ENCODE peak calls at places on chromosomes 1 and 21, in eight cellular contexts. One of them, this sample, is unnamed.

GRCh38 chr21:15669247-15669646 is 60.5 kb upstream of the USP25 start:
- DNase-seq in GM18507: no peak
- DNase-seq in GM03348: peak
- DNase-seq in stimulated activated CD4-positive, alpha-beta T cell treated with anti-CD3 and anti-CD28 coated beads, Interleukin-2, amount 100 ng/mL, for 48 hours: no peak
- DNase-seq in lung: no peak
- DNase-seq in AG04450: no peak
- DNase-seq in effector CD4-positive, alpha-beta T cell: no peak
- DNase-seq in activated CD4-positive, alpha-beta T cell treated with anti-CD3 and anti-CD28 coated beads, Interleukin-2, amount 50 U/mL, for 1 hour: no peak
- DNase-seq in this sample: no peak

GRCh38 chr21:32096411-32096810 is 182.4 kb downstream of the MIS18A start:
- DNase-seq in GM18507: no peak
- DNase-seq in GM03348: peak
- DNase-seq in stimulated activated CD4-positive, alpha-beta T cell treated with anti-CD3 and anti-CD28 coated beads, Interleukin-2, amount 100 ng/mL, for 48 hours: no peak
- DNase-seq in lung: no peak
- DNase-seq in AG04450: no peak
- DNase-seq in effector CD4-positive, alpha-beta T cell: no peak
- DNase-seq in activated CD4-positive, alpha-beta T cell treated with anti-CD3 and anti-CD28 coated beads, Interleukin-2, amount 50 U/mL, for 1 hour: no peak
- DNase-seq in this sample: peak

GRCh38 chr21:38489283-38489677 is 9.0 kb downstream of the ERG start:
- DNase-seq in GM18507: no peak
- DNase-seq in GM03348: no peak
- DNase-seq in stimulated activated CD4-positive, alpha-beta T cell treated with anti-CD3 and anti-CD28 coated beads, Interleukin-2, amount 100 ng/mL, for 48 hours: no peak
- DNase-seq in lung: no peak
- DNase-seq in AG04450: no peak
- DNase-seq in effector CD4-positive, alpha-beta T cell: no peak
- DNase-seq in activated CD4-positive, alpha-beta T cell treated with anti-CD3 and anti-CD28 coated beads, Interleukin-2, amount 50 U/mL, for 1 hour: no peak
- DNase-seq in this sample: no peak

GRCh38 chr1:10380594-10381275 is 18.1 kb upstream of the PGD start:
- DNase-seq in GM18507: no peak
- DNase-seq in GM03348: peak
- DNase-seq in stimulated activated CD4-positive, alpha-beta T cell treated with anti-CD3 and anti-CD28 coated beads, Interleukin-2, amount 100 ng/mL, for 48 hours: no peak
- DNase-seq in lung: no peak
- DNase-seq in AG04450: peak
- DNase-seq in effector CD4-positive, alpha-beta T cell: no peak
- DNase-seq in activated CD4-positive, alpha-beta T cell treated with anti-CD3 and anti-CD28 coated beads, Interleukin-2, amount 50 U/mL, for 1 hour: no peak
- DNase-seq in this sample: no peak

GRCh38 chr1:235648954-235649721 is 446 bp downstream of the GNG4 start:
- DNase-seq in GM18507: no peak
- DNase-seq in GM03348: peak
- DNase-seq in stimulated activated CD4-positive, alpha-beta T cell treated with anti-CD3 and anti-CD28 coated beads, Interleukin-2, amount 100 ng/mL, for 48 hours: peak
- DNase-seq in lung: peak
- DNase-seq in AG04450: no peak
- DNase-seq in effector CD4-positive, alpha-beta T cell: peak
- DNase-seq in activated CD4-positive, alpha-beta T cell treated with anti-CD3 and anti-CD28 coated beads, Interleukin-2, amount 50 U/mL, for 1 hour: peak
- DNase-seq in this sample: peak

GRCh38 chr1:203252678-203253077 is 23.2 kb upstream of the CHIT1 start:
- DNase-seq in GM18507: no peak
- DNase-seq in GM03348: no peak
- DNase-seq in stimulated activated CD4-positive, alpha-beta T cell treated with anti-CD3 and anti-CD28 coated beads, Interleukin-2, amount 100 ng/mL, for 48 hours: no peak
- DNase-seq in lung: no peak
- DNase-seq in AG04450: no peak
- DNase-seq in effector CD4-positive, alpha-beta T cell: no peak
- DNase-seq in activated CD4-positive, alpha-beta T cell treated with anti-CD3 and anti-CD28 coated beads, Interleukin-2, amount 50 U/mL, for 1 hour: no peak
- DNase-seq in this sample: peak

GRCh38 chr1:45304311-45305081 is 22.2 kb upstream of the HPDL start:
- DNase-seq in GM18507: no peak
- DNase-seq in GM03348: no peak
- DNase-seq in stimulated activated CD4-positive, alpha-beta T cell treated with anti-CD3 and anti-CD28 coated beads, Interleukin-2, amount 100 ng/mL, for 48 hours: no peak
- DNase-seq in lung: no peak
- DNase-seq in AG04450: no peak
- DNase-seq in effector CD4-positive, alpha-beta T cell: no peak
- DNase-seq in activated CD4-positive, alpha-beta T cell treated with anti-CD3 and anti-CD28 coated beads, Interleukin-2, amount 50 U/mL, for 1 hour: no peak
- DNase-seq in this sample: no peak

GRCh38 chr1:204107892-204108291 is 35.0 kb downstream of the SOX13 start:
- DNase-seq in GM18507: no peak
- DNase-seq in GM03348: no peak
- DNase-seq in stimulated activated CD4-positive, alpha-beta T cell treated with anti-CD3 and anti-CD28 coated beads, Interleukin-2, amount 100 ng/mL, for 48 hours: no peak
- DNase-seq in lung: no peak
- DNase-seq in AG04450: no peak
- DNase-seq in effector CD4-positive, alpha-beta T cell: no peak
- DNase-seq in activated CD4-positive, alpha-beta T cell treated with anti-CD3 and anti-CD28 coated beads, Interleukin-2, amount 50 U/mL, for 1 hour: no peak
- DNase-seq in this sample: no peak

GRCh38 chr1:113912594-113913311 is 7.6 kb downstream of the DCLRE1B start:
- DNase-seq in GM18507: no peak
- DNase-seq in GM03348: peak
- DNase-seq in stimulated activated CD4-positive, alpha-beta T cell treated with anti-CD3 and anti-CD28 coated beads, Interleukin-2, amount 100 ng/mL, for 48 hours: no peak
- DNase-seq in lung: no peak
- DNase-seq in AG04450: peak
- DNase-seq in effector CD4-positive, alpha-beta T cell: no peak
- DNase-seq in activated CD4-positive, alpha-beta T cell treated with anti-CD3 and anti-CD28 coated beads, Interleukin-2, amount 50 U/mL, for 1 hour: no peak
- DNase-seq in this sample: peak

GRCh38 chr21:36663033-36663855 is 35.7 kb upstream of the SIM2 start:
- DNase-seq in GM18507: no peak
- DNase-seq in GM03348: peak
- DNase-seq in stimulated activated CD4-positive, alpha-beta T cell treated with anti-CD3 and anti-CD28 coated beads, Interleukin-2, amount 100 ng/mL, for 48 hours: no peak
- DNase-seq in lung: no peak
- DNase-seq in AG04450: no peak
- DNase-seq in effector CD4-positive, alpha-beta T cell: no peak
- DNase-seq in activated CD4-positive, alpha-beta T cell treated with anti-CD3 and anti-CD28 coated beads, Interleukin-2, amount 50 U/mL, for 1 hour: no peak
- DNase-seq in this sample: no peak

GRCh38 chr1:202505356-202505755 is 156.9 kb downstream of the PPP1R12B start:
- DNase-seq in GM18507: no peak
- DNase-seq in GM03348: peak
- DNase-seq in stimulated activated CD4-positive, alpha-beta T cell treated with anti-CD3 and anti-CD28 coated beads, Interleukin-2, amount 100 ng/mL, for 48 hours: no peak
- DNase-seq in lung: no peak
- DNase-seq in AG04450: peak
- DNase-seq in effector CD4-positive, alpha-beta T cell: no peak
- DNase-seq in activated CD4-positive, alpha-beta T cell treated with anti-CD3 and anti-CD28 coated beads, Interleukin-2, amount 50 U/mL, for 1 hour: no peak
- DNase-seq in this sample: no peak

GRCh38 chr1:117570988-117571409 is 34.8 kb upstream of the TENT5C start:
- DNase-seq in GM18507: no peak
- DNase-seq in GM03348: no peak
- DNase-seq in stimulated activated CD4-positive, alpha-beta T cell treated with anti-CD3 and anti-CD28 coated beads, Interleukin-2, amount 100 ng/mL, for 48 hours: no peak
- DNase-seq in lung: peak
- DNase-seq in AG04450: no peak
- DNase-seq in effector CD4-positive, alpha-beta T cell: no peak
- DNase-seq in activated CD4-positive, alpha-beta T cell treated with anti-CD3 and anti-CD28 coated beads, Interleukin-2, amount 50 U/mL, for 1 hour: no peak
- DNase-seq in this sample: no peak

GRCh38 chr1:116211294-116211693 is 100.1 kb downstream of the MAB21L3 start:
- DNase-seq in GM18507: no peak
- DNase-seq in GM03348: no peak
- DNase-seq in stimulated activated CD4-positive, alpha-beta T cell treated with anti-CD3 and anti-CD28 coated beads, Interleukin-2, amount 100 ng/mL, for 48 hours: no peak
- DNase-seq in lung: no peak
- DNase-seq in AG04450: no peak
- DNase-seq in effector CD4-positive, alpha-beta T cell: no peak
- DNase-seq in activated CD4-positive, alpha-beta T cell treated with anti-CD3 and anti-CD28 coated beads, Interleukin-2, amount 50 U/mL, for 1 hour: no peak
- DNase-seq in this sample: no peak

GRCh38 chr1:41545996-41546938 is 61.8 kb upstream of the EDN2 start:
- DNase-seq in GM18507: no peak
- DNase-seq in GM03348: peak
- DNase-seq in stimulated activated CD4-positive, alpha-beta T cell treated with anti-CD3 and anti-CD28 coated beads, Interleukin-2, amount 100 ng/mL, for 48 hours: no peak
- DNase-seq in lung: no peak
- DNase-seq in AG04450: no peak
- DNase-seq in effector CD4-positive, alpha-beta T cell: no peak
- DNase-seq in activated CD4-positive, alpha-beta T cell treated with anti-CD3 and anti-CD28 coated beads, Interleukin-2, amount 50 U/mL, for 1 hour: no peak
- DNase-seq in this sample: no peak

GRCh38 chr1:243407284-243408018 is 151.6 kb downstream of the SDCCAG8 start:
- DNase-seq in GM18507: no peak
- DNase-seq in GM03348: peak
- DNase-seq in stimulated activated CD4-positive, alpha-beta T cell treated with anti-CD3 and anti-CD28 coated beads, Interleukin-2, amount 100 ng/mL, for 48 hours: no peak
- DNase-seq in lung: no peak
- DNase-seq in AG04450: no peak
- DNase-seq in effector CD4-positive, alpha-beta T cell: no peak
- DNase-seq in activated CD4-positive, alpha-beta T cell treated with anti-CD3 and anti-CD28 coated beads, Interleukin-2, amount 50 U/mL, for 1 hour: no peak
- DNase-seq in this sample: no peak

GRCh38 chr1:11615109-11615508 is 39.1 kb downstream of the FBXO2 start:
- DNase-seq in GM18507: no peak
- DNase-seq in GM03348: no peak
- DNase-seq in stimulated activated CD4-positive, alpha-beta T cell treated with anti-CD3 and anti-CD28 coated beads, Interleukin-2, amount 100 ng/mL, for 48 hours: no peak
- DNase-seq in lung: no peak
- DNase-seq in AG04450: no peak
- DNase-seq in effector CD4-positive, alpha-beta T cell: no peak
- DNase-seq in activated CD4-positive, alpha-beta T cell treated with anti-CD3 and anti-CD28 coated beads, Interleukin-2, amount 50 U/mL, for 1 hour: no peak
- DNase-seq in this sample: no peak

GRCh38 chr1:175132456-175132855 is 60.1 kb downstream of the KIAA0040 start:
- DNase-seq in GM18507: no peak
- DNase-seq in GM03348: peak
- DNase-seq in stimulated activated CD4-positive, alpha-beta T cell treated with anti-CD3 and anti-CD28 coated beads, Interleukin-2, amount 100 ng/mL, for 48 hours: no peak
- DNase-seq in lung: no peak
- DNase-seq in AG04450: no peak
- DNase-seq in effector CD4-positive, alpha-beta T cell: no peak
- DNase-seq in activated CD4-positive, alpha-beta T cell treated with anti-CD3 and anti-CD28 coated beads, Interleukin-2, amount 50 U/mL, for 1 hour: no peak
- DNase-seq in this sample: no peak

GRCh38 chr1:97271906-97272788 is 550.6 kb downstream of the PTBP2 start:
- DNase-seq in GM18507: no peak
- DNase-seq in GM03348: no peak
- DNase-seq in stimulated activated CD4-positive, alpha-beta T cell treated with anti-CD3 and anti-CD28 coated beads, Interleukin-2, amount 100 ng/mL, for 48 hours: no peak
- DNase-seq in lung: no peak
- DNase-seq in AG04450: no peak
- DNase-seq in effector CD4-positive, alpha-beta T cell: no peak
- DNase-seq in activated CD4-positive, alpha-beta T cell treated with anti-CD3 and anti-CD28 coated beads, Interleukin-2, amount 50 U/mL, for 1 hour: no peak
- DNase-seq in this sample: no peak

GRCh38 chr1:227357229-227358078 is 39.2 kb upstream of the CDC42BPA start:
- DNase-seq in GM18507: no peak
- DNase-seq in GM03348: peak
- DNase-seq in stimulated activated CD4-positive, alpha-beta T cell treated with anti-CD3 and anti-CD28 coated beads, Interleukin-2, amount 100 ng/mL, for 48 hours: no peak
- DNase-seq in lung: peak
- DNase-seq in AG04450: peak
- DNase-seq in effector CD4-positive, alpha-beta T cell: no peak
- DNase-seq in activated CD4-positive, alpha-beta T cell treated with anti-CD3 and anti-CD28 coated beads, Interleukin-2, amount 50 U/mL, for 1 hour: no peak
- DNase-seq in this sample: no peak

GRCh38 chr1:11180342-11180744 is 8.8 kb upstream of the ANGPTL7 start:
- DNase-seq in GM18507: no peak
- DNase-seq in GM03348: peak
- DNase-seq in stimulated activated CD4-positive, alpha-beta T cell treated with anti-CD3 and anti-CD28 coated beads, Interleukin-2, amount 100 ng/mL, for 48 hours: no peak
- DNase-seq in lung: no peak
- DNase-seq in AG04450: no peak
- DNase-seq in effector CD4-positive, alpha-beta T cell: no peak
- DNase-seq in activated CD4-positive, alpha-beta T cell treated with anti-CD3 and anti-CD28 coated beads, Interleukin-2, amount 50 U/mL, for 1 hour: no peak
- DNase-seq in this sample: no peak

GRCh38 chr1:190479028-190479427 is 1.4 kb upstream of the BRINP3 start:
- DNase-seq in GM18507: no peak
- DNase-seq in GM03348: no peak
- DNase-seq in stimulated activated CD4-positive, alpha-beta T cell treated with anti-CD3 and anti-CD28 coated beads, Interleukin-2, amount 100 ng/mL, for 48 hours: no peak
- DNase-seq in lung: no peak
- DNase-seq in AG04450: no peak
- DNase-seq in effector CD4-positive, alpha-beta T cell: no peak
- DNase-seq in activated CD4-positive, alpha-beta T cell treated with anti-CD3 and anti-CD28 coated beads, Interleukin-2, amount 50 U/mL, for 1 hour: no peak
- DNase-seq in this sample: no peak

GRCh38 chr1:7678491-7679158 is 92.5 kb upstream of the VAMP3 start:
- DNase-seq in GM18507: no peak
- DNase-seq in GM03348: no peak
- DNase-seq in stimulated activated CD4-positive, alpha-beta T cell treated with anti-CD3 and anti-CD28 coated beads, Interleukin-2, amount 100 ng/mL, for 48 hours: no peak
- DNase-seq in lung: no peak
- DNase-seq in AG04450: no peak
- DNase-seq in effector CD4-positive, alpha-beta T cell: no peak
- DNase-seq in activated CD4-positive, alpha-beta T cell treated with anti-CD3 and anti-CD28 coated beads, Interleukin-2, amount 50 U/mL, for 1 hour: no peak
- DNase-seq in this sample: no peak

GRCh38 chr1:11638121-11638520 is 16.1 kb downstream of the FBXO2 start:
- DNase-seq in GM18507: no peak
- DNase-seq in GM03348: no peak
- DNase-seq in stimulated activated CD4-positive, alpha-beta T cell treated with anti-CD3 and anti-CD28 coated beads, Interleukin-2, amount 100 ng/mL, for 48 hours: no peak
- DNase-seq in lung: no peak
- DNase-seq in AG04450: no peak
- DNase-seq in effector CD4-positive, alpha-beta T cell: no peak
- DNase-seq in activated CD4-positive, alpha-beta T cell treated with anti-CD3 and anti-CD28 coated beads, Interleukin-2, amount 50 U/mL, for 1 hour: no peak
- DNase-seq in this sample: no peak

GRCh38 chr1:209486861-209487260 is 96.7 kb upstream of the CAMK1G start:
- DNase-seq in GM18507: no peak
- DNase-seq in GM03348: peak
- DNase-seq in stimulated activated CD4-positive, alpha-beta T cell treated with anti-CD3 and anti-CD28 coated beads, Interleukin-2, amount 100 ng/mL, for 48 hours: no peak
- DNase-seq in lung: no peak
- DNase-seq in AG04450: no peak
- DNase-seq in effector CD4-positive, alpha-beta T cell: no peak
- DNase-seq in activated CD4-positive, alpha-beta T cell treated with anti-CD3 and anti-CD28 coated beads, Interleukin-2, amount 50 U/mL, for 1 hour: no peak
- DNase-seq in this sample: no peak